ENCODE peak calls at places on chromosomes 2 and 18, in six cellular contexts. J is right lobe of liver, V is PC-9, L is thoracic aorta, W is adrenal gland, O is psoas muscle. G is an unnamed sample. For H3K9me3, the result is how much of the 10 kb centered on the place peaks cover.

GRCh38 chr2:64405476-64406406 is 48.2 kb upstream of the LGALSL start:
- DNase-seq in J (peak), V (no peak), L (no peak), W (peak), O (peak), G (no peak)

GRCh38 chr2:113981404-113982134 is 91.7 kb downstream of the ACTR3 start:
- DNase-seq in J (no peak), V (no peak), L (no peak), W (no peak), O (no peak), G (no peak)

GRCh38 chr2:30245364-30245763 is 14.0 kb downstream of the LBH start:
- DNase-seq in J (no peak), V (no peak), L (no peak), W (no peak), O (no peak), G (no peak)

GRCh38 chr18:10930078-10930477 is 219.3 kb downstream of the PIEZO2 start:
- DNase-seq in J (no peak), V (no peak), L (no peak), W (no peak), O (no peak), G (no peak)

GRCh38 chr2:137302957-137303356 is 537.6 kb downstream of the THSD7B start:
- DNase-seq in J (no peak), V (no peak), L (no peak), W (no peak), O (no peak), G (no peak)

GRCh38 chr18:63949068-63949737 is at the start of gene HMSD:
- DNase-seq in J (peak), V (peak), L (no peak), W (peak), O (peak), G (peak)

GRCh38 chr2:237691200-237691907 is 64.0 kb downstream of the LRRFIP1 start:
- DNase-seq in J (peak), V (no peak), L (no peak), W (no peak), O (no peak), G (no peak)

GRCh38 chr2:27720004-27720551 is 51.4 kb upstream of the MRPL33 start:
- DNase-seq in J (no peak), V (peak), L (peak), W (peak), O (peak), G (no peak)

GRCh38 chr18:36595818-36596215 is 233.0 kb downstream of the TPGS2 start:
- DNase-seq in J (no peak), V (no peak), L (no peak), W (no peak), O (no peak), G (no peak)

GRCh38 chr2:120734930-120735611 is 597 bp upstream of the GLI2 start:
- DNase-seq in J (no peak), V (no peak), L (no peak), W (no peak), O (no peak), G (no peak)

GRCh38 chr2:217864960-217865359 is 137.8 kb downstream of the TNS1 start:
- DNase-seq in J (no peak), V (no peak), L (no peak), W (no peak), O (no peak), G (no peak)

GRCh38 chr2:183063083-183063482 is 15.5 kb upstream of the DUSP19 start:
- DNase-seq in J (no peak), V (no peak), L (no peak), W (no peak), O (no peak), G (no peak)

GRCh38 chr18:48441405-48441881 is 32.3 kb upstream of the ZBTB7C start:
- DNase-seq in J (no peak), V (no peak), L (peak), W (no peak), O (peak), G (no peak)

GRCh38 chr2:67544286-67544685 is 147.2 kb downstream of the ETAA1 start:
- DNase-seq in J (no peak), V (no peak), L (no peak), W (no peak), O (no peak), G (no peak)

GRCh38 chr18:25798026-25798537 is 292.3 kb downstream of the SS18 start:
- DNase-seq in J (no peak), V (no peak), L (no peak), W (no peak), O (no peak), G (no peak)

GRCh38 chr2:28164280-28164801 is 228.3 kb upstream of the FOSL2 start:
- DNase-seq in J (no peak), V (no peak), L (no peak), W (no peak), O (peak), G (no peak)

GRCh38 chr2:141806090-141806489 is 324.7 kb downstream of the LRP1B start:
- DNase-seq in J (no peak), V (no peak), L (no peak), W (no peak), O (no peak), G (no peak)

GRCh38 chr2:284896-285492 is 2.9 kb downstream of the ALKAL2 start:
- DNase-seq in J (no peak), V (no peak), L (no peak), W (no peak), O (no peak), G (no peak)

GRCh38 chr18:51621103-51621969 is 423.9 kb upstream of the MEX3C start:
- DNase-seq in J (peak), V (peak), L (no peak), W (peak), O (no peak), G (peak)

GRCh38 chr2:25315316-25315680 is 26.4 kb downstream of the DNMT3A start:
- DNase-seq in J (no peak), V (no peak), L (no peak), W (no peak), O (no peak), G (no peak)

GRCh38 chr2:186032930-186033329 is 294.3 kb downstream of the FSIP2 start:
- DNase-seq in J (no peak), V (no peak), L (no peak), W (no peak), O (no peak), G (no peak)

GRCh38 chr18:75350440-75350839 is 77.1 kb downstream of the SMIM21 start:
- DNase-seq in J (no peak), V (no peak), L (no peak), W (no peak), O (no peak), G (no peak)

GRCh38 chr2:64784168-64785061 is 130.7 kb upstream of the SERTAD2 start:
- DNase-seq in J (no peak), V (peak), L (no peak), W (no peak), O (no peak), G (peak)

GRCh38 chr2:9103663-9104277 is 100.3 kb upstream of the MBOAT2 start:
- DNase-seq in J (no peak), V (peak), L (no peak), W (no peak), O (no peak), G (no peak)

GRCh38 chr2:163405298-163405697 is 330.5 kb downstream of the FIGN start:
- DNase-seq in J (no peak), V (no peak), L (no peak), W (no peak), O (no peak), G (no peak)

GRCh38 chr2:196413821-196414274 is 225.7 kb upstream of the CCDC150 start:
- DNase-seq in J (no peak), V (no peak), L (no peak), W (no peak), O (no peak), G (no peak)

GRCh38 chr2:42224422-42225067 is 55.4 kb downstream of the EML4 start:
- DNase-seq in J (no peak), V (no peak), L (no peak), W (no peak), O (no peak), G (no peak)

GRCh38 chr2:68466361-68466777 is 725 bp downstream of the FBXO48 start:
- DNase-seq in J (no peak), V (peak), L (no peak), W (peak), O (no peak), G (no peak)

GRCh38 chr18:70289351-70290330 is 796 bp downstream of the SOCS6 start:
- DNase-seq in J (peak), V (peak), L (no peak), W (peak), O (peak), G (peak)

GRCh38 chr2:69958480-69958879 is 3.0 kb downstream of the ASPRV1 start:
- DNase-seq in J (no peak), V (no peak), L (no peak), W (no peak), O (no peak), G (no peak)

GRCh38 chr2:188984680-188985079 is 10.5 kb downstream of the COL3A1 start:
- DNase-seq in J (no peak), V (no peak), L (no peak), W (no peak), O (no peak), G (no peak)

GRCh38 chr2:67329951-67330350 is 67.2 kb upstream of the ETAA1 start:
- DNase-seq in J (no peak), V (no peak), L (no peak), W (no peak), O (no peak), G (no peak)

DNA sequence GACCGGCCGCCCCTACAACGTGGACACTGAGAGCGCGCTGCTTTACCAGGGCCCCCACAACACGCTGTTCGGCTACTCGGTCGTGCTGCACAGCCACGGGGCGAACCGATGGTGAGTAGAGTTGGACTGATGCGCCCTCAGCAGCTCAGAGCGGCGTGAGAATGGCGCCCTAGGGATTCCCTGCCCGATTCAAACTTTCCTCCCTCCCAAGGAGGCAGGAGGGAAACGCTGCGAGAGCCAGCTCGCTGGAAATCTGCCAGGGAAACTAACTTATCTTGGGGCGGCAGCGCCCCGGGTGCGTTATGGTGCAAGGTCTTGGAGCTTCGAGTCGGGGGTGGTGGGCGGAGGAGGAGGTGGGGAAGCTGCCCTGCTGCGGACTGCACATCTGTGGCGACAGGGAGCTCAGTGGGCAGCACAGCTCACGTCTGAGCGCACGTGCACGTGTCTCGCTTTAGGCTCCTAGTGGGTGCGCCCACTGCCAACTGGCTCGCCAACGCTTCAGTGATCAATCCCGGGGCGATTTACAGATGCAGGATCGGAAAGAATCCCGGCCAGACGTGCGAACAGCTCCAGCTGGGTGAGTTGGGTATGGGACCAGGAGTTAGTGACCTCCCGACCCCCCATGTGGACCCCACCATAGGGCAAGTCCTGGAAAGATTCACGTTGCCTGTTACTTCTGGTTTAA is 697 bp downstream of the ITGA4 start:
- DNase-seq in J (peak), V (no peak), L (no peak), W (peak), O (peak), G (peak)
- TF ChIP-seq CTCF in J (no peak), V (no peak), L (no peak), W (no peak), O (no peak), G (no peak)

GRCh38 chr2:20665261-20666113 is 1.5 kb upstream of the GDF7 start:
- DNase-seq in J (no peak), V (no peak), L (no peak), W (peak), O (no peak), G (no peak)
- H3K27ac ChIP-seq in J (peak), V (no peak), L (peak), W (no peak), O (no peak), G (no peak)

GRCh38 chr18:78900938-78901909 is 78.4 kb upstream of the SALL3 start:
- DNase-seq in J (no peak), V (no peak), L (no peak), W (no peak), O (no peak), G (no peak)

GRCh38 chr18:78903436-78904178 is 76.0 kb upstream of the SALL3 start:
- DNase-seq in J (no peak), V (no peak), L (no peak), W (no peak), O (no peak), G (no peak)

GRCh38 chr18:78901923-78902794 is 77.5 kb upstream of the SALL3 start:
- DNase-seq in J (no peak), V (no peak), L (no peak), W (no peak), O (no peak), G (no peak)

GRCh38 chr18:78904179-78904531 is 75.5 kb upstream of the SALL3 start:
- DNase-seq in J (no peak), V (no peak), L (no peak), W (no peak), O (no peak), G (no peak)

DNA sequence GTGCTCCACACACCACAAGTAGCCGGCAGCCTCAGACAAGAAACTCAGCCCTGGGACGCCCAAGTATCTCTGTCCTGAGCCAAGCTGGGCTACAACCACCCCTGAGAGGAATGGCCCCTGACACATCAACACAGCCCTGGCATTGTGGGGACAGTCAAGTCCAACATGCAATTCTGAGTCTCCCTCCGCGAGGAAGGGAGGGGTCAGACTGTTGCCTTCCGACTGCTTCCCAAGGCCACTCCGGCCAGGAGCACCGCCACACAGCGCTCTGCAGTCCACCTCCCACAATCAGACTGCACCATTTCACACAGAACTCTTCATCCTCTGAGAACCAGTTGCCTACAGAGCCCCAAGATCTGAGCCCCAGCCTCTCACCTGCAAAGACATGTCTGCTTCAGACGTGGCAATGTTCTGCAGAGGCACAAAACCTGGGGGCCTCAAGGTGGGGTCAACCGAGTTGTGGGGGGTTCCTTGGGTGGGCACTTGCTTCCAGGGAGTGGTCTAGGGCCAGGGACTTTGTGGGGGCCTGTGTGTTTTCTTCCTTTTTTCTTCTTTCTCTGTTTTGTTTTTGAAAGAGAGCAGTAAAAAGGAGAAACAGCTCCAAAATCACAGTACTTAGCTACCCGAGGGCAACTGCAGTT is 76.7 kb upstream of the SALL3 start:
- DNase-seq in J (no peak), V (no peak), L (no peak), W (no peak), O (no peak), G (no peak)
- H3K9me3 ChIP-seq in J (under half), V (under half), L (under half), W (under half), O (under half), G (under half)

DNA sequence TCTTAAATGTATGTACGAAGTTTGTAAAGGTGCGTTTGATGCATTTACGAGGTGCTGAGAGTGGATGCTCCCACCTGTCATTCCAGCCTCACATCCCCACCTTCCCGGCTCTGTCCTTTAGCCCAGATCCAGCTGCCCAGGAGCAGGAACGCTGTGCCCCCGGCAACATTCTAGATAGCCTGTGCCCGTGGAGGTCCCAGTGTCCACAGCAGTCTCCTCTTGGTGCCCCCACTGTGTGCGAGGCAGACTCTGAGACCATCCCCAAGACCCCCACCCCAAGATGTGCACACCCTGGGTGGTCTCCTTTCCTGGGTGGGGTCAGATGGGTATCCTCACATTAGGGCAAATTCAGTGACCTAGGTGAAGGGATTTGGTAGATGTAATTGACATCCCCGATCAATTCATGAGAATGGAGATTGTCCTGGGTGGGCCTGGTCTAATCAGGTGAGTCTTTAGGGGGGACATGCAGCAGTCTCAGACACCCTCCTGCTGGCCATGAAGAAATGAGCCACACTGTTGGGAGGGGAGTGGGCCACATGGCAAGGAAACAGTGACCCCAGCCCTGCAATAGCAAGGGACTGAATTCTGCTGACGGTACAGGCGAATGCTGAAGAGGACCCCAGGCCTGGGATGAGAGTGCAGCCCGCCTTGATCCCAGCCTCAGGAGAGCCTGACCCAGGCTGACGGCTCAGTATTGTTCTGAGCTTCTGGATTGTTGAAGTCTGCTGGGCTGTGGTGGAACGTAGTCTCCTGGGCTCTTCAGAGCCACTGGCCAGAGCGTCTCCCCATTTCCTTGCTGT is 203.3 kb downstream of the FAM210A start:
- DNase-seq in J (no peak), V (no peak), L (no peak), W (no peak), O (no peak), G (no peak)
- TF ChIP-seq CTCF in J (no peak), V (no peak), L (no peak), W (no peak), O (no peak), G (no peak)

GRCh38 chr18:58100154-58100553 is 56.1 kb downstream of the NEDD4L start:
- DNase-seq in J (no peak), V (no peak), L (no peak), W (no peak), O (no peak), G (no peak)

GRCh38 chr18:58103339-58103930 is 59.4 kb downstream of the NEDD4L start:
- DNase-seq in J (no peak), V (no peak), L (no peak), W (no peak), O (no peak), G (no peak)

GRCh38 chr18:58102020-58102419 is 58.0 kb downstream of the NEDD4L start:
- DNase-seq in J (no peak), V (no peak), L (no peak), W (no peak), O (no peak), G (no peak)

GRCh38 chr18:58102875-58103274 is 58.8 kb downstream of the NEDD4L start:
- DNase-seq in J (no peak), V (no peak), L (no peak), W (no peak), O (no peak), G (no peak)

DNA sequence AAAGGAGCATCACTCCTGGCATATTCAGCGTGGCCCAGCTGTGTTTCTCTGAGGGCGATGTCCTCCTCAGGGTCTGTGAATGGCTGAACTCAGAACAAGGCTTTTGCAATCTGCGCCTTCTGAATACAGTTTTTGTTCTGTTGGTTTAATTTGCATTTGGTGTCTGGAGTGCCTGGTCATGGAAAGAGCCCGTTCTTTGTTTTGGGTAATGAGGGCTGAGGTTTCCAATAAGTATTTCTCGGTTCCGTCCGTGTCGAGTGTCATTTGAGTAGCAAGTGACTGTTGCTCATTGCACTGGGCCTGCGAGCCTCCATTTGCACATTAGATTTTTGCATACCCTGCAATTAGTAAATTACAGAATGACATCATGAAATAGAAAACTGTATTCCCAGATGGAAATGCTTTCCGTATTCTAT is 57.3 kb downstream of the NEDD4L start:
- DNase-seq in J (no peak), V (no peak), L (no peak), W (no peak), O (no peak), G (no peak)
- H3K27ac ChIP-seq in J (no peak), V (no peak), L (no peak), W (no peak), O (no peak), G (no peak)

DNA sequence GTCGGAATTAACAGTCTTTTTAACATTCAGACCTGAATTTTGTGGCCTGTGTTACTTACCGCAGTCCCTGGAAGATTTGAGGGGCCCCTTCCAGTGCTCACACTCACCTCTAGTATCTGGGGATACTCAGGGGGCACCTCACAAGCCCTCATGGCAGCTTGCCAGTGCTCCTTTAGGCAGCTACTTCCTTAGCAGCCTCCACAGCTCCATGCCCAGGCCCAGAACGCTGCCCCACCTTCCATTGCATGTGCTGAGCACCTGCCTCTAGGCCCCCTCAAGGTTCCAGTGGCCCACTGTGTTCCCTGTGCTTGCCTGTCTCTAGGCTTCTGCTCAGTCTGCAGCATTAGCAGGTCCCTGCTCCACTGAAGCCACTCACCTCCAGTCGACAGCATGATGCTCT is 30.0 kb upstream of the PLA2R1 start:
- DNase-seq in J (no peak), V (no peak), L (no peak), W (no peak), O (no peak), G (no peak)
- H3K9me3 ChIP-seq in J (under half), V (under half), L (under half), W (under half), O (under half), G (under half)

GRCh38 chr2:177460973-177461585 is 68.5 kb downstream of the AGPS start:
- DNase-seq in J (no peak), V (no peak), L (no peak), W (no peak), O (no peak), G (no peak)

DNA sequence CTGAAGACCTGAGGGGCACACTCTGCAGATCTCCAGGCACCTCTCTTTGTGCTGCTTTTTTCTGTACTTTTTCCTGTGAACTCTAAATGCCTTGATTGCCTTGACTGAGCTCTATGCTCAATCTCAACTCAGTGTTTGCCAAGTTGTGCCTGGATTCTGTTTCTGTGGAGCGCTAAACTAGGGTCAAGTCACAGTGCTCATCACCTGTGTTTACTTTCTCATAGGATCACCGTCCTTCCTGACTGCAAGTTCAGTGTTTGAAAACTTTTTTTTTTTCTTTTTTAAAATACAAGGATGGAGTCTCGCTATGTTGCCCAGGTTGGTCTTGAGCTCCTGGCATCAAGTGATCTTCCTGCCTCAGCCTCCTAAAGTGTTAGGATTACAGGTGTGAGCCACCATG is 62.6 kb downstream of the AGPS start:
- DNase-seq in J (no peak), V (no peak), L (no peak), W (no peak), O (no peak), G (no peak)
- TF ChIP-seq CTCF in J (no peak), V (no peak), L (no peak), W (no peak), O (no peak), G (no peak)